ENCODE peak calls at places on chromosomes 11 and 22, in nine cellular contexts. One of them, this sample, is unnamed. For H3K36me3, the result is how much of the 10 kb centered on the place peaks cover.

GRCh38 chr11:3050386-3051325 is 6.6 kb downstream of the CARS1 start:
- DNase-seq in PC-3: no peak
- DNase-seq in HCT116: no peak
- DNase-seq in hepatocyte: no peak
- DNase-seq in GM23338: no peak
- DNase-seq in SK-N-SH: no peak
- DNase-seq in OCI-LY7: no peak
- DNase-seq in MM.1S: no peak
- DNase-seq in GM23248: no peak
- DNase-seq in this sample: no peak

GRCh38 chr11:83008581-83008923 is 63.1 kb downstream of the RAB30 start:
- DNase-seq in PC-3: no peak
- DNase-seq in HCT116: no peak
- DNase-seq in hepatocyte: no peak
- DNase-seq in GM23338: no peak
- DNase-seq in SK-N-SH: no peak
- DNase-seq in OCI-LY7: no peak
- DNase-seq in MM.1S: no peak
- DNase-seq in GM23248: peak
- DNase-seq in this sample: no peak

GRCh38 chr11:122748968-122749687 is 89.2 kb upstream of the CRTAM start:
- DNase-seq in PC-3: peak
- DNase-seq in HCT116: no peak
- DNase-seq in hepatocyte: no peak
- DNase-seq in GM23338: no peak
- DNase-seq in SK-N-SH: no peak
- DNase-seq in OCI-LY7: peak
- DNase-seq in MM.1S: peak
- DNase-seq in GM23248: peak
- DNase-seq in this sample: no peak

GRCh38 chr11:68436985-68437926 is 23.3 kb upstream of the PPP6R3 start:
- DNase-seq in PC-3: peak
- DNase-seq in HCT116: no peak
- DNase-seq in hepatocyte: no peak
- DNase-seq in GM23338: no peak
- DNase-seq in SK-N-SH: no peak
- DNase-seq in OCI-LY7: no peak
- DNase-seq in MM.1S: no peak
- DNase-seq in GM23248: peak
- DNase-seq in this sample: no peak

GRCh38 chr11:1353383-1354124 is 36.2 kb upstream of the BRSK2 start:
- DNase-seq in PC-3: no peak
- DNase-seq in HCT116: no peak
- DNase-seq in hepatocyte: no peak
- DNase-seq in GM23338: peak
- DNase-seq in SK-N-SH: peak
- DNase-seq in OCI-LY7: no peak
- DNase-seq in MM.1S: no peak
- DNase-seq in GM23248: no peak
- DNase-seq in this sample: peak

GRCh38 chr22:25368271-25368670 is 148.8 kb downstream of the CRYBB2 start:
- DNase-seq in PC-3: peak
- DNase-seq in HCT116: no peak
- DNase-seq in hepatocyte: peak
- DNase-seq in GM23338: no peak
- DNase-seq in SK-N-SH: no peak
- DNase-seq in OCI-LY7: no peak
- DNase-seq in MM.1S: no peak
- DNase-seq in GM23248: peak
- DNase-seq in this sample: no peak

GRCh38 chr11:121520243-121521144 is 67.7 kb upstream of the SORL1-AS1 start:
- DNase-seq in PC-3: peak
- DNase-seq in HCT116: no peak
- DNase-seq in hepatocyte: no peak
- DNase-seq in GM23338: no peak
- DNase-seq in SK-N-SH: no peak
- DNase-seq in OCI-LY7: no peak
- DNase-seq in MM.1S: no peak
- DNase-seq in GM23248: peak
- DNase-seq in this sample: no peak

GRCh38 chr22:49586873-49587272 is 240.8 kb downstream of the BRD1 start:
- DNase-seq in PC-3: no peak
- DNase-seq in HCT116: no peak
- DNase-seq in hepatocyte: no peak
- DNase-seq in GM23338: no peak
- DNase-seq in SK-N-SH: no peak
- DNase-seq in OCI-LY7: no peak
- DNase-seq in MM.1S: no peak
- DNase-seq in GM23248: no peak
- DNase-seq in this sample: no peak

GRCh38 chr22:39698106-39698505 is 127.6 kb downstream of the CACNA1I start:
- DNase-seq in PC-3: no peak
- DNase-seq in HCT116: no peak
- DNase-seq in hepatocyte: no peak
- DNase-seq in GM23338: no peak
- DNase-seq in SK-N-SH: no peak
- DNase-seq in OCI-LY7: no peak
- DNase-seq in MM.1S: no peak
- DNase-seq in GM23248: no peak
- DNase-seq in this sample: no peak

GRCh38 chr11:113729456-113729855 is 23.3 kb upstream of the TMPRSS5 start:
- DNase-seq in PC-3: no peak
- DNase-seq in HCT116: no peak
- DNase-seq in hepatocyte: no peak
- DNase-seq in GM23338: peak
- DNase-seq in SK-N-SH: no peak
- DNase-seq in OCI-LY7: no peak
- DNase-seq in MM.1S: no peak
- DNase-seq in GM23248: peak
- DNase-seq in this sample: no peak

GRCh38 chr22:27252282-27253049 is 549.1 kb downstream of the MN1 start:
- DNase-seq in PC-3: peak
- DNase-seq in HCT116: no peak
- DNase-seq in hepatocyte: peak
- DNase-seq in GM23338: no peak
- DNase-seq in SK-N-SH: no peak
- DNase-seq in OCI-LY7: no peak
- DNase-seq in MM.1S: no peak
- DNase-seq in GM23248: peak
- DNase-seq in this sample: no peak

GRCh38 chr22:19607198-19608113 is 83.2 kb upstream of the CLDN5 start:
- DNase-seq in PC-3: peak
- DNase-seq in HCT116: no peak
- DNase-seq in hepatocyte: peak
- DNase-seq in GM23338: peak
- DNase-seq in SK-N-SH: no peak
- DNase-seq in OCI-LY7: peak
- DNase-seq in MM.1S: peak
- DNase-seq in GM23248: no peak
- DNase-seq in this sample: no peak

GRCh38 chr11:32121012-32121411 is 30.1 kb downstream of the RCN1 start:
- DNase-seq in PC-3: no peak
- DNase-seq in HCT116: no peak
- DNase-seq in hepatocyte: no peak
- DNase-seq in GM23338: no peak
- DNase-seq in SK-N-SH: no peak
- DNase-seq in OCI-LY7: no peak
- DNase-seq in MM.1S: peak
- DNase-seq in GM23248: no peak
- DNase-seq in this sample: no peak

GRCh38 chr11:130522284-130522961 is 74.0 kb downstream of the ADAMTS15 start:
- DNase-seq in PC-3: peak
- DNase-seq in HCT116: peak
- DNase-seq in hepatocyte: peak
- DNase-seq in GM23338: peak
- DNase-seq in SK-N-SH: peak
- DNase-seq in OCI-LY7: no peak
- DNase-seq in MM.1S: no peak
- DNase-seq in GM23248: peak
- DNase-seq in this sample: peak

DNA sequence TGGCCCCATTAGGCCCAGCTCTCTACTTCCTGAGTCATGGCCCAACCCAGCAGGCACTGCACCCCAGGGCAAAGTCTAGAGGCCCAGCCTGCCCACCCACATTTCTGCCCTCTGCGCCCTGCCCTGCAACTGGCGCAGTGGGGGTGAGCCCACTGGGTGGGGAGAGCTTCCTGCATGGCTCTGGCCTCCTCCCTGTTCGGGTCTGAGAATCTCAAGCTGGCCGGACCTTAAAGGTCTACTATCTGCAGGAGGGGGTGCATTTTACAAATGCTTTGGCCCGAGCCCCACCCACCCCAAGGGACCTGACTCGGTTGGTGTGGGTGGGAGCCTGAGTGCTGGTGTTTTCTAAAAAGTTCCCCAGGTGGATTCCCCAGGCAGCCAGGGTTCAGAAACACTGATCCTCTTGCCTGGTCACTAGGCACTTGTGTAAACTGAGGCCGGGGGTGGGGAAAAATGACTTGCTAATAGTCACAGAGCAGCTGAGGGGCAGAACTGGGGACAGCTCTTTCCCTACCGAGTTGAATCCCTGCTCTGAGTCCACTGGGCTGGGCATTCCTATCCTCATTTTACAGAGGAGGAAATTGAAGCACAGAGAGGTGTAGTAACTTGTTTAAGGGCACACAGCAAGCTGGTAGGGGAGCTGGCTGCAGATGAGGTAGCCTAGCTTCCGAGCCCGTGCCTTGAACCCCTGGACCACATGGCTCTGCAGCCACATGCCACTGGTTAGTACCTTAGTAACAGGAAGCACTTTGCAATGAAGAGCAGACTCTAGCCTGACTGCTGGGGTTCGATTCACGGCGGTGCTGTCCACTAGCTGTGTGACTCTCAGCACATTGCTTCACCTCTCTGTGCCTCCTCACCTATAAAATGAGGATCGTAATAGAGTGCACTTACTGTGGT is 36.3 kb downstream of the CD82 start:
- DNase-seq in PC-3: no peak
- DNase-seq in HCT116: no peak
- DNase-seq in hepatocyte: peak
- DNase-seq in GM23338: no peak
- DNase-seq in SK-N-SH: no peak
- DNase-seq in OCI-LY7: peak
- DNase-seq in MM.1S: no peak
- DNase-seq in GM23248: no peak
- DNase-seq in this sample: no peak
- H3K36me3 ChIP-seq in PC-3: under half
- H3K36me3 ChIP-seq in HCT116: under half
- H3K36me3 ChIP-seq in hepatocyte: under half
- H3K36me3 ChIP-seq in GM23338: under half
- H3K36me3 ChIP-seq in SK-N-SH: under half
- H3K36me3 ChIP-seq in OCI-LY7: under half
- H3K36me3 ChIP-seq in MM.1S: under half
- H3K36me3 ChIP-seq in GM23248: under half
- H3K36me3 ChIP-seq in this sample: under half

GRCh38 chr22:10727393-10727792 is 4800.6 kb upstream of the OR11H1 start:
- DNase-seq in PC-3: no peak
- DNase-seq in HCT116: no peak
- DNase-seq in hepatocyte: no peak
- DNase-seq in GM23338: no peak
- DNase-seq in SK-N-SH: no peak
- DNase-seq in OCI-LY7: no peak
- DNase-seq in MM.1S: no peak
- DNase-seq in GM23248: no peak
- DNase-seq in this sample: no peak
- H3K4me3 ChIP-seq in PC-3: no peak
- H3K4me3 ChIP-seq in HCT116: no peak
- H3K4me3 ChIP-seq in hepatocyte: no peak
- H3K4me3 ChIP-seq in GM23338: no peak
- H3K4me3 ChIP-seq in SK-N-SH: no peak
- H3K4me3 ChIP-seq in OCI-LY7: no peak
- H3K4me3 ChIP-seq in MM.1S: no peak
- H3K4me3 ChIP-seq in GM23248: no peak
- H3K4me3 ChIP-seq in this sample: no peak

GRCh38 chr11:60912223-60912850 is 1.6 kb upstream of the TMEM109 start:
- DNase-seq in PC-3: no peak
- DNase-seq in HCT116: no peak
- DNase-seq in hepatocyte: no peak
- DNase-seq in GM23338: peak
- DNase-seq in SK-N-SH: no peak
- DNase-seq in OCI-LY7: no peak
- DNase-seq in MM.1S: no peak
- DNase-seq in GM23248: no peak
- DNase-seq in this sample: peak

GRCh38 chr11:60910281-60910687 is 3.7 kb upstream of the TMEM109 start:
- DNase-seq in PC-3: no peak
- DNase-seq in HCT116: no peak
- DNase-seq in hepatocyte: no peak
- DNase-seq in GM23338: no peak
- DNase-seq in SK-N-SH: no peak
- DNase-seq in OCI-LY7: peak
- DNase-seq in MM.1S: peak
- DNase-seq in GM23248: no peak
- DNase-seq in this sample: no peak

GRCh38 chr11:60912851-60913550 is 957 bp upstream of the TMEM109 start:
- DNase-seq in PC-3: no peak
- DNase-seq in HCT116: no peak
- DNase-seq in hepatocyte: no peak
- DNase-seq in GM23338: no peak
- DNase-seq in SK-N-SH: no peak
- DNase-seq in OCI-LY7: no peak
- DNase-seq in MM.1S: no peak
- DNase-seq in GM23248: no peak
- DNase-seq in this sample: peak

GRCh38 chr11:60908803-60909202 is 2.4 kb upstream of the PRPF19 start:
- DNase-seq in PC-3: no peak
- DNase-seq in HCT116: no peak
- DNase-seq in hepatocyte: no peak
- DNase-seq in GM23338: no peak
- DNase-seq in SK-N-SH: no peak
- DNase-seq in OCI-LY7: no peak
- DNase-seq in MM.1S: no peak
- DNase-seq in GM23248: no peak
- DNase-seq in this sample: no peak

GRCh38 chr11:60910711-60911366 is 3.1 kb upstream of the TMEM109 start:
- DNase-seq in PC-3: no peak
- DNase-seq in HCT116: no peak
- DNase-seq in hepatocyte: no peak
- DNase-seq in GM23338: peak
- DNase-seq in SK-N-SH: no peak
- DNase-seq in OCI-LY7: peak
- DNase-seq in MM.1S: no peak
- DNase-seq in GM23248: no peak
- DNase-seq in this sample: no peak
- TF ChIP-seq EZH2phosphoT487 in PC-3: no peak
- TF ChIP-seq EZH2phosphoT487 in HCT116: no peak
- TF ChIP-seq EZH2phosphoT487 in hepatocyte: no peak
- TF ChIP-seq EZH2phosphoT487 in GM23338: no peak
- TF ChIP-seq EZH2phosphoT487 in SK-N-SH: no peak
- TF ChIP-seq EZH2phosphoT487 in OCI-LY7: no peak
- TF ChIP-seq EZH2phosphoT487 in MM.1S: no peak
- TF ChIP-seq EZH2phosphoT487 in GM23248: no peak
- TF ChIP-seq EZH2phosphoT487 in this sample: no peak

DNA sequence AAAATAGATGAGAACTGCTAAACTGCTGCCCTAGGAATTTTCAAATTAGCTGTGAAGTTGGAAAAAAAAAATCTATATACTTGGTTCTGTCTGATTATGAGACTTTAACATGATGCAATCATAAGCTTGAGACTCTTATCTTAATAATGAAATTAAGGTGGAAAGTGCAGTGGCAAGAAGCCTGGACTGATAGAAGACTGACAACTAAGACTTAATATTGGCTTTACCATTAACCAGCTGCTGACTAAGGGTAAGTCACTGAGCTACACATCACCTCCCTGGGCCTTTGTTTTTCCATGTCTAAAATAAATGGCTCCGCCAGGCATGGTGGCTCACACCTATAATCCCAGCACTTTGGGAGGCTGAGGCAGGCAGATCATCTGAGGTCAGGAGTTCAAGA is 56.9 kb downstream of the SLC35F2 start:
- DNase-seq in PC-3: peak
- DNase-seq in HCT116: no peak
- DNase-seq in hepatocyte: no peak
- DNase-seq in GM23338: no peak
- DNase-seq in SK-N-SH: no peak
- DNase-seq in OCI-LY7: no peak
- DNase-seq in MM.1S: no peak
- DNase-seq in GM23248: no peak
- DNase-seq in this sample: no peak
- H3K36me3 ChIP-seq in PC-3: half or more
- H3K36me3 ChIP-seq in HCT116: under half
- H3K36me3 ChIP-seq in hepatocyte: under half
- H3K36me3 ChIP-seq in GM23338: under half
- H3K36me3 ChIP-seq in SK-N-SH: under half
- H3K36me3 ChIP-seq in OCI-LY7: half or more
- H3K36me3 ChIP-seq in MM.1S: under half
- H3K36me3 ChIP-seq in GM23248: under half
- H3K36me3 ChIP-seq in this sample: under half

This sample was measured in neural progenitor cell.